ENCODE peak calls at places on chromosomes 4 and X, in five cellular contexts. O, E, B, C and U are unnamed samples.

GRCh38 chr4:168769416-168769815 is 240.6 kb downstream of the CBR4 start:
- DNase-seq in B (no peak), O (peak), C (no peak), E (peak), U (no peak)

GRCh38 chrX:46551494-46552128 is 6.4 kb upstream of the ZNF674 start:
- DNase-seq in C (no peak), E (peak), O (peak), B (no peak), U (peak)

GRCh38 chrX:51035746-51036145 is 125.2 kb downstream of the BMP15 start:
- DNase-seq in C (no peak), O (no peak), E (no peak), B (no peak), U (no peak)

GRCh38 chr4:154658680-154659402 is 46.4 kb upstream of the FGG start:
- DNase-seq in B (no peak), E (no peak), O (no peak), C (no peak), U (no peak)

GRCh38 chr4:152385551-152385950 is 150.3 kb downstream of the FBXW7 start:
- DNase-seq in E (peak), O (peak), B (no peak), C (no peak), U (peak)

GRCh38 chr4:37661643-37662221 is 24.4 kb downstream of the RELL1 start:
- DNase-seq in C (no peak), E (peak), B (no peak), O (peak), U (no peak)

GRCh38 chrX:132041016-132041415 is 17.9 kb downstream of the STK26 start:
- DNase-seq in C (no peak), B (no peak), O (peak), E (peak), U (peak)

GRCh38 chrX:106894978-106895452 is 8.1 kb downstream of the RIPPLY1 start:
- DNase-seq in E (peak), C (no peak), B (no peak), O (peak), U (peak)

GRCh38 chrX:100368167-100368566 is 41.9 kb downstream of the PCDH19 start:
- DNase-seq in O (peak), E (peak), C (peak), B (no peak), U (peak)

GRCh38 chrX:31223817-31224216 is 152.0 kb upstream of the FTHL17 start:
- DNase-seq in E (peak), B (no peak), O (peak), C (no peak), U (no peak)

GRCh38 chr4:94562285-94562684 is 110.5 kb downstream of the PDLIM5 start:
- DNase-seq in C (no peak), E (no peak), O (no peak), B (no peak), U (no peak)

GRCh38 chrX:38806054-38806389 is 4.8 kb downstream of the MID1IP1 start:
- DNase-seq in E (no peak), C (no peak), B (no peak), O (peak), U (no peak)

GRCh38 chr4:26762650-26763049 is 98.0 kb upstream of the STIM2 start:
- DNase-seq in O (peak), B (no peak), E (peak), C (no peak), U (peak)

GRCh38 chrX:10098235-10098819 is 58.4 kb upstream of the CLCN4 start:
- DNase-seq in C (peak), O (no peak), E (peak), B (peak), U (no peak)

GRCh38 chrX:110373310-110373709 is 14.7 kb downstream of the RTL9 start:
- DNase-seq in C (no peak), E (no peak), O (no peak), B (no peak), U (no peak)

GRCh38 chr4:2286904-2287593 is 25.1 kb upstream of the MXD4 start:
- DNase-seq in O (no peak), E (peak), C (no peak), B (no peak), U (no peak)

GRCh38 chrX:72025236-72025770 is 106.4 kb downstream of the RTL5 start:
- DNase-seq in C (no peak), B (no peak), E (no peak), O (no peak), U (no peak)

GRCh38 chr4:80454040-80454439 is 118.5 kb downstream of the CFAP299 start:
- DNase-seq in B (no peak), C (no peak), E (no peak), O (peak), U (peak)

GRCh38 chr4:154045086-154045485 is 256.2 kb upstream of the SFRP2 start:
- DNase-seq in B (no peak), O (no peak), C (no peak), E (peak), U (no peak)

GRCh38 chrX:9681422-9681821 is 84.2 kb downstream of the GPR143 start:
- DNase-seq in O (peak), B (no peak), E (peak), C (no peak), U (no peak)

GRCh38 chr4:2302387-2303119 is 40.6 kb upstream of the MXD4 start:
- DNase-seq in E (no peak), C (no peak), O (no peak), B (no peak), U (no peak)

GRCh38 chr4:142598132-142598531 is 248.0 kb downstream of the INPP4B start:
- DNase-seq in O (peak), B (no peak), E (peak), C (no peak), U (no peak)

GRCh38 chr4:8271821-8272220 is 2.3 kb downstream of the HTRA3 start:
- DNase-seq in C (no peak), O (no peak), E (no peak), B (no peak), U (no peak)

GRCh38 chrX:101740642-101741041 is 81.0 kb upstream of the ARMCX2 start:
- DNase-seq in B (no peak), C (no peak), E (no peak), O (no peak), U (no peak)

GRCh38 chrX:153333271-153333670 is 682 bp upstream of the ZNF275 start:
- DNase-seq in O (peak), E (peak), C (no peak), B (no peak), U (peak)

GRCh38 chrX:118990512-118991227 is 16.3 kb downstream of the LONRF3 start:
- DNase-seq in B (no peak), E (no peak), C (no peak), O (no peak), U (no peak)

GRCh38 chr4:185201983-185202962 is 1.5 kb downstream of the CFAP97 start:
- DNase-seq in O (peak), C (peak), E (peak), B (peak), U (no peak)

GRCh38 chrX:65644621-65645287 is 22.7 kb upstream of the MSN start:
- DNase-seq in O (peak), B (no peak), E (peak), C (no peak), U (peak)

GRCh38 chr4:168637872-168638756 is 141.3 kb downstream of the PALLD start:
- DNase-seq in B (no peak), C (no peak), O (no peak), E (peak), U (no peak)

GRCh38 chrX:38817004-38817703 is 15.9 kb downstream of the MID1IP1 start:
- DNase-seq in O (no peak), B (peak), C (no peak), E (peak), U (peak)

GRCh38 chr4:67892253-67892652 is 8.5 kb upstream of the TMPRSS11D start:
- DNase-seq in B (no peak), O (no peak), E (no peak), C (no peak), U (no peak)

GRCh38 chrX:2989565-2989964 is 16.8 kb upstream of the ARSH start:
- DNase-seq in O (no peak), C (no peak), B (no peak), E (no peak), U (no peak)